ENCODE peak calls at places on chromosome 20, in eight cellular contexts. One of them, this sample, is unnamed.

GRCh38 chr20:49727473-49727872 is 13.8 kb upstream of the B4GALT5 start:
- DNase-seq in esophagus muscularis mucosa: no peak
- DNase-seq in heart left ventricle: no peak
- DNase-seq in upper lobe of right lung: no peak
- DNase-seq in esophagus squamous epithelium: no peak
- DNase-seq in fibroblast of lung: no peak
- DNase-seq in left ventricle myocardium inferior: no peak
- DNase-seq in left lung: no peak
- DNase-seq in this sample: no peak

GRCh38 chr20:37090357-37090871 is 5.4 kb downstream of the RBL1 start:
- DNase-seq in esophagus muscularis mucosa: no peak
- DNase-seq in heart left ventricle: no peak
- DNase-seq in upper lobe of right lung: no peak
- DNase-seq in esophagus squamous epithelium: no peak
- DNase-seq in fibroblast of lung: no peak
- DNase-seq in left ventricle myocardium inferior: no peak
- DNase-seq in left lung: no peak
- DNase-seq in this sample: no peak

GRCh38 chr20:17651761-17652388 is 30.2 kb downstream of the RRBP1 start:
- DNase-seq in esophagus muscularis mucosa: no peak
- DNase-seq in heart left ventricle: no peak
- DNase-seq in upper lobe of right lung: peak; percentile 61
- DNase-seq in esophagus squamous epithelium: no peak
- DNase-seq in fibroblast of lung: no peak
- DNase-seq in left ventricle myocardium inferior: no peak
- DNase-seq in left lung: peak; percentile 34
- DNase-seq in this sample: no peak

GRCh38 chr20:32463642-32464400 is 105.7 kb downstream of the ASXL1 start:
- DNase-seq in esophagus muscularis mucosa: no peak
- DNase-seq in heart left ventricle: peak; percentile 61
- DNase-seq in upper lobe of right lung: no peak
- DNase-seq in esophagus squamous epithelium: no peak
- DNase-seq in fibroblast of lung: no peak
- DNase-seq in left ventricle myocardium inferior: peak; percentile 15
- DNase-seq in left lung: no peak
- DNase-seq in this sample: no peak

GRCh38 chr20:24100370-24101011 is 111.9 kb upstream of the GGTLC1 start:
- DNase-seq in esophagus muscularis mucosa: no peak
- DNase-seq in heart left ventricle: no peak
- DNase-seq in upper lobe of right lung: no peak
- DNase-seq in esophagus squamous epithelium: no peak
- DNase-seq in fibroblast of lung: peak; percentile 22
- DNase-seq in left ventricle myocardium inferior: peak; percentile 28
- DNase-seq in left lung: no peak
- DNase-seq in this sample: peak; percentile 55

GRCh38 chr20:56389807-56390206 is 2.2 kb downstream of the AURKA start:
- DNase-seq in esophagus muscularis mucosa: peak; percentile 53
- DNase-seq in heart left ventricle: no peak
- DNase-seq in upper lobe of right lung: no peak
- DNase-seq in esophagus squamous epithelium: no peak
- DNase-seq in fibroblast of lung: no peak
- DNase-seq in left ventricle myocardium inferior: no peak
- DNase-seq in left lung: no peak
- DNase-seq in this sample: no peak

GRCh38 chr20:45779011-45779915 is 12.4 kb downstream of the WFDC3 start:
- DNase-seq in esophagus muscularis mucosa: peak; percentile 98
- DNase-seq in heart left ventricle: peak; percentile 77
- DNase-seq in upper lobe of right lung: peak; percentile 92
- DNase-seq in esophagus squamous epithelium: no peak
- DNase-seq in fibroblast of lung: peak; percentile 100
- DNase-seq in left ventricle myocardium inferior: peak; percentile 75
- DNase-seq in left lung: peak; percentile 88
- DNase-seq in this sample: no peak

GRCh38 chr20:31684153-31685003 is 38.3 kb downstream of the BCL2L1 start:
- DNase-seq in esophagus muscularis mucosa: no peak
- DNase-seq in heart left ventricle: no peak
- DNase-seq in upper lobe of right lung: no peak
- DNase-seq in esophagus squamous epithelium: no peak
- DNase-seq in fibroblast of lung: peak; percentile 18
- DNase-seq in left ventricle myocardium inferior: no peak
- DNase-seq in left lung: no peak
- DNase-seq in this sample: no peak

GRCh38 chr20:23303325-23304102 is 47.1 kb upstream of the NXT1 start:
- DNase-seq in esophagus muscularis mucosa: no peak
- DNase-seq in heart left ventricle: no peak
- DNase-seq in upper lobe of right lung: peak; percentile 38
- DNase-seq in esophagus squamous epithelium: no peak
- DNase-seq in fibroblast of lung: no peak
- DNase-seq in left ventricle myocardium inferior: no peak
- DNase-seq in left lung: no peak
- DNase-seq in this sample: no peak

DNA sequence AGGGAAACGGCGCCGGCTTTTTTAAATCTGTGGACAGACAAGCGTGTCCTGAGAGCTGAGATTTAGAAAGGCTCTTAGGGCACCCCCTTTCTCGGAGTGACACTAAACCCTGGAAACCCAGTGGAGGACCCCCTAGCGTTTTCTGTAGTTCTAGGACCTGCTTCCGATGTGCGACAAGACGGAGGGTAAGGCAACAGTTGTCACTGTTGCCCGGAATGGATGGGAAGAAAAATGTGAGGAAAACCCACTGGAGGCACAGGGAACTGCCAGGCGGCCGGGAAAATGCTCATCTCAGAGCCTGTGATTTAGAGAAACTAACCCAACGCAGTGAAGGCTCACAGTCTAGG is 551 bp upstream of the ATP5F1E start:
- DNase-seq in esophagus muscularis mucosa: no peak
- DNase-seq in heart left ventricle: no peak
- DNase-seq in upper lobe of right lung: no peak
- DNase-seq in esophagus squamous epithelium: no peak
- DNase-seq in fibroblast of lung: peak; percentile 33
- DNase-seq in left ventricle myocardium inferior: no peak
- DNase-seq in left lung: no peak
- DNase-seq in this sample: no peak
- TF ChIP-seq CTCF in esophagus muscularis mucosa: no peak
- TF ChIP-seq CTCF in heart left ventricle: no peak
- TF ChIP-seq CTCF in upper lobe of right lung: peak; percentile 20
- TF ChIP-seq CTCF in esophagus squamous epithelium: peak; percentile 0
- TF ChIP-seq CTCF in fibroblast of lung: no peak
- TF ChIP-seq CTCF in left ventricle myocardium inferior: peak; percentile 37
- TF ChIP-seq CTCF in left lung: no peak
- TF ChIP-seq CTCF in this sample: no peak

GRCh38 chr20:51275816-51276215 is 252.9 kb upstream of the KCNG1 start:
- DNase-seq in esophagus muscularis mucosa: no peak
- DNase-seq in heart left ventricle: no peak
- DNase-seq in upper lobe of right lung: no peak
- DNase-seq in esophagus squamous epithelium: no peak
- DNase-seq in fibroblast of lung: peak; percentile 38
- DNase-seq in left ventricle myocardium inferior: no peak
- DNase-seq in left lung: no peak
- DNase-seq in this sample: no peak

GRCh38 chr20:51284161-51284560 is 258.4 kb downstream of the NFATC2 start:
- DNase-seq in esophagus muscularis mucosa: no peak
- DNase-seq in heart left ventricle: no peak
- DNase-seq in upper lobe of right lung: no peak
- DNase-seq in esophagus squamous epithelium: no peak
- DNase-seq in fibroblast of lung: no peak
- DNase-seq in left ventricle myocardium inferior: no peak
- DNase-seq in left lung: no peak
- DNase-seq in this sample: no peak

GRCh38 chr20:51276331-51276730 is 253.4 kb upstream of the KCNG1 start:
- DNase-seq in esophagus muscularis mucosa: no peak
- DNase-seq in heart left ventricle: no peak
- DNase-seq in upper lobe of right lung: no peak
- DNase-seq in esophagus squamous epithelium: no peak
- DNase-seq in fibroblast of lung: no peak
- DNase-seq in left ventricle myocardium inferior: no peak
- DNase-seq in left lung: no peak
- DNase-seq in this sample: no peak

GRCh38 chr20:51277961-51278360 is 255.1 kb upstream of the KCNG1 start:
- DNase-seq in esophagus muscularis mucosa: no peak
- DNase-seq in heart left ventricle: no peak
- DNase-seq in upper lobe of right lung: no peak
- DNase-seq in esophagus squamous epithelium: no peak
- DNase-seq in fibroblast of lung: no peak
- DNase-seq in left ventricle myocardium inferior: no peak
- DNase-seq in left lung: no peak
- DNase-seq in this sample: no peak

DNA sequence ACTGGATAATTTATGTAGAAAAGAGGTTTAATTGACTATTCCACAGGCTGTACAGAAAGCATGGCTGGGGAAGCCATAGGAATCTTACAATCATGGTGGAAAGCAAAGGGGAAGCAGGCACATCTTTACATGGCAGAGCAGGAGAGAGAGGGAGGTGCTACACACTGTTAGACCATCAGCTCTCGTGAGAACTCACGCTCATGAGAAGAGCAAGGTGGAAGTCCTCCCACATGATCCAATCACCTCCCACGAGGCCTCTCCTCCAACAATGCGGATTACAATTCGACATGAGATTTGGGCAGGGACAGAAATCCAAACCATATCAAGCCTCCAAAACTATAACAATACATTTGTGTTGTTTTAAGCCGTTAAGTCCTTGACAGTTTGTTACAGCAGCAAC is 257.1 kb upstream of the KCNG1 start:
- DNase-seq in esophagus muscularis mucosa: no peak
- DNase-seq in heart left ventricle: no peak
- DNase-seq in upper lobe of right lung: no peak
- DNase-seq in esophagus squamous epithelium: no peak
- DNase-seq in fibroblast of lung: no peak
- DNase-seq in left ventricle myocardium inferior: no peak
- DNase-seq in left lung: no peak
- DNase-seq in this sample: no peak
- H3K9me3 ChIP-seq in esophagus muscularis mucosa: no peaks in the 10 kb centered on the region
- H3K9me3 ChIP-seq in heart left ventricle: peaks cover 5% of the 10 kb centered on the region
- H3K9me3 ChIP-seq in upper lobe of right lung: no peaks in the 10 kb centered on the region
- H3K9me3 ChIP-seq in esophagus squamous epithelium: no peaks in the 10 kb centered on the region
- H3K9me3 ChIP-seq in fibroblast of lung: no peaks in the 10 kb centered on the region
- H3K9me3 ChIP-seq in left ventricle myocardium inferior: peaks cover 14% of the 10 kb centered on the region
- H3K9me3 ChIP-seq in left lung: no peaks in the 10 kb centered on the region
- H3K9me3 ChIP-seq in this sample: no peaks in the 10 kb centered on the region

GRCh38 chr20:40717343-40717865 is 28.4 kb upstream of the MAFB start:
- DNase-seq in esophagus muscularis mucosa: no peak
- DNase-seq in heart left ventricle: no peak
- DNase-seq in upper lobe of right lung: no peak
- DNase-seq in esophagus squamous epithelium: no peak
- DNase-seq in fibroblast of lung: no peak
- DNase-seq in left ventricle myocardium inferior: no peak
- DNase-seq in left lung: no peak
- DNase-seq in this sample: no peak

GRCh38 chr20:40719330-40719729 is 30.3 kb upstream of the MAFB start:
- DNase-seq in esophagus muscularis mucosa: no peak
- DNase-seq in heart left ventricle: no peak
- DNase-seq in upper lobe of right lung: no peak
- DNase-seq in esophagus squamous epithelium: no peak
- DNase-seq in fibroblast of lung: no peak
- DNase-seq in left ventricle myocardium inferior: no peak
- DNase-seq in left lung: no peak
- DNase-seq in this sample: no peak

GRCh38 chr20:40720826-40721225 is 31.8 kb upstream of the MAFB start:
- DNase-seq in esophagus muscularis mucosa: no peak
- DNase-seq in heart left ventricle: no peak
- DNase-seq in upper lobe of right lung: no peak
- DNase-seq in esophagus squamous epithelium: no peak
- DNase-seq in fibroblast of lung: no peak
- DNase-seq in left ventricle myocardium inferior: no peak
- DNase-seq in left lung: no peak
- DNase-seq in this sample: no peak

GRCh38 chr20:40715491-40715890 is 26.5 kb upstream of the MAFB start:
- DNase-seq in esophagus muscularis mucosa: no peak
- DNase-seq in heart left ventricle: no peak
- DNase-seq in upper lobe of right lung: no peak
- DNase-seq in esophagus squamous epithelium: no peak
- DNase-seq in fibroblast of lung: no peak
- DNase-seq in left ventricle myocardium inferior: no peak
- DNase-seq in left lung: no peak
- DNase-seq in this sample: no peak

DNA sequence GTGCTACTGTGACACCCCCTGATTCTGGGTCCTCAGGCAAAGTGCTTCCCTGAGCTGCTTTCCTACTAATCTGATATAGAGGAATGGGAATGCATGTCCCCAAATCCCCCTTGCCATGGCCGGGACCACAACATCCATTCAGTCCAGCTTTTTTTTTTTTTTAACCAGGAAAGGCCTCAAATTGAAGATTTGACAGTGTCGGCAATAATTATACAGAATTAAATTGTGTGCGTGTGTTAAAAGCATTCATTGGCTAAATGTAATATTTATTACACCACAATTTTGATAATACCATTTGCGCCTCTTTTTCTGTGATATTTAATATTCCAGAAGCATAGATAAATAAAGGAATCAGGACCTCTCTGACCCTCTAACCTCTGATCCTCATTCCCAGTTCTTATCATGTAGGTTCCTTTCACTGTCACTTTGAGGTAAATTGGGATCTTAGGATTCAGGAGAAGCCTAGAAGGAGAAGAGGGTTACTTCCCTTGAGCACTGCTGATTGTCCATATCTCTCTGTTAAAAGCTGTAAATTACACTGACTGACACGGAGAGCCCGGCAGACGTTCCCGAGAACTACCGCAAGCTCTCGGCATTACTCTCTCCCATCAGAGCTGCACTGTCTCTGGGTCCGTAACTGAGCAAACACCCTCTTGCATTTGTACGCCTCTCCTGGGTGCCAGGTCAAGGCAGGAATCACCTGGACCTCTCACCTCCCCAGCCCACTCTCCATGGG is 29.3 kb upstream of the MAFB start:
- DNase-seq in esophagus muscularis mucosa: no peak
- DNase-seq in heart left ventricle: no peak
- DNase-seq in upper lobe of right lung: no peak
- DNase-seq in esophagus squamous epithelium: no peak
- DNase-seq in fibroblast of lung: no peak
- DNase-seq in left ventricle myocardium inferior: no peak
- DNase-seq in left lung: no peak
- DNase-seq in this sample: no peak
- TF ChIP-seq CTCF in esophagus muscularis mucosa: no peak
- TF ChIP-seq CTCF in heart left ventricle: no peak
- TF ChIP-seq CTCF in upper lobe of right lung: no peak
- TF ChIP-seq CTCF in esophagus squamous epithelium: no peak
- TF ChIP-seq CTCF in fibroblast of lung: no peak
- TF ChIP-seq CTCF in left ventricle myocardium inferior: no peak
- TF ChIP-seq CTCF in left lung: no peak
- TF ChIP-seq CTCF in this sample: no peak

DNA sequence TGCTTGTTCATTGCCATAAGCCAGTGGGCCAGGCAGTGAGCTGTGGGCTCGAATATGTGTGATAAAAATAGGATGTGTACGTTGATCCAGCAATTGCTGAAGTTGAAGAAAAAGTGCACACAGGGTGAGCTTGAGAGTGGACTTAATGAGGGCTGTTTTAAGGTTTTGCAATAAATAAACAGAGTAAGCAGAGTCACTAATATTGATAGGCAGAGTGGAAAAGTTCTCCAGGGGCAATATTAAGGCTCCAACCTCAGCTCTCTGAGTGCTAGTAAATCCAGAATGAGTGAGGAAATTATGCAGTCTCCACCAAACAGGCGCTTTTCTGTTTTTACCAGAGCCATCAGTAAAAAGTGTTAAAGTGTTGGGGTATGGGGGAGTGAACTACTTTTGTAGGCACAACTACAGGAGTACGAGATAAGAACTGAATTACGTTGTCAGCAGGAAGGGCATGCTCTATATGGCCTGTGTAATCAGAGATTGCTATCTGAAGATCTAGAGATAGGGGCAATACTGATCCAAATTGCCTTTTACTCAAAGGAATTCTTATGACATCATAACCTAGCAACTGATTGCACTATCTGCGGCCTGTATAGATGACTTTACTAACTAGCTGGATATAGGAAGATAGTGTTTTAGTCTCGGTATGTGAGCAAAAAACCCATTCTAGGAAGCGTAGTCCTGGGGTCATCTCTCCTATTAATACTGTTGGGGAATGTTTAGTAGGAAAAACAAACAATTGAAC is 7.6 kb upstream of the TBC1D20 start:
- DNase-seq in esophagus muscularis mucosa: no peak
- DNase-seq in heart left ventricle: no peak
- DNase-seq in upper lobe of right lung: no peak
- DNase-seq in esophagus squamous epithelium: no peak
- DNase-seq in fibroblast of lung: no peak
- DNase-seq in left ventricle myocardium inferior: no peak
- DNase-seq in left lung: no peak
- DNase-seq in this sample: no peak
- H3K9me3 ChIP-seq in esophagus muscularis mucosa: no peaks in the 10 kb centered on the region
- H3K9me3 ChIP-seq in heart left ventricle: no peaks in the 10 kb centered on the region
- H3K9me3 ChIP-seq in upper lobe of right lung: no peaks in the 10 kb centered on the region
- H3K9me3 ChIP-seq in esophagus squamous epithelium: no peaks in the 10 kb centered on the region
- H3K9me3 ChIP-seq in fibroblast of lung: no peaks in the 10 kb centered on the region
- H3K9me3 ChIP-seq in left ventricle myocardium inferior: peaks cover 4% of the 10 kb centered on the region
- H3K9me3 ChIP-seq in left lung: no peaks in the 10 kb centered on the region
- H3K9me3 ChIP-seq in this sample: peaks cover 3% of the 10 kb centered on the region

This sample was measured in CD4-positive, alpha-beta T cell.